ENCODE peak calls at places on chromosome 21, in six cellular contexts. N, O, J, B, R and E are unnamed samples. For H3K9me3, the result is how much of the 10 kb centered on the place peaks cover.

GRCh38 chr21:32423320-32423719 is 10.8 kb downstream of the EVA1C start:
- DNase-seq in N (no peak), O (peak), J (no peak), B (no peak), R (no peak), E (no peak)

GRCh38 chr21:41956926-41957729 is 3.3 kb upstream of the C2CD2 start:
- DNase-seq in N (no peak), O (peak), J (no peak), B (no peak), R (peak), E (no peak)

GRCh38 chr21:44087426-44088400 is 19.5 kb upstream of the PWP2 start:
- DNase-seq in N (peak), O (no peak), J (peak), B (no peak), R (no peak), E (no peak)

GRCh38 chr21:44773291-44773932 is 28.2 kb downstream of the UBE2G2 start:
- DNase-seq in N (no peak), O (no peak), J (no peak), B (no peak), R (no peak), E (no peak)

GRCh38 chr21:16535100-16535418 is 805.3 kb downstream of the USP25 start:
- DNase-seq in N (peak), O (peak), J (no peak), B (peak), R (no peak), E (no peak)

GRCh38 chr21:33169360-33169759 is 60.4 kb upstream of the IFNAR2 start:
- DNase-seq in N (no peak), O (no peak), J (no peak), B (no peak), R (no peak), E (no peak)

GRCh38 chr21:45959779-45960390 is 21.7 kb upstream of the COL6A1 start:
- DNase-seq in N (no peak), O (no peak), J (no peak), B (no peak), R (no peak), E (no peak)

GRCh38 chr21:33458861-33459260 is 20.9 kb downstream of the TMEM50B start:
- DNase-seq in N (no peak), O (peak), J (no peak), B (no peak), R (no peak), E (no peak)

GRCh38 chr21:31873275-31873695 is 465 bp downstream of the HUNK start:
- DNase-seq in N (no peak), O (no peak), J (peak), B (no peak), R (peak), E (no peak)

GRCh38 chr21:18384771-18385170 is 18.8 kb downstream of the TMPRSS15 start:
- DNase-seq in N (no peak), O (no peak), J (no peak), B (no peak), R (no peak), E (no peak)

GRCh38 chr21:20443558-20444155 is 554.6 kb upstream of the NCAM2 start:
- DNase-seq in N (no peak), O (no peak), J (no peak), B (no peak), R (peak), E (no peak)

GRCh38 chr21:45393021-45393420 is 11.9 kb upstream of the COL18A1 start:
- DNase-seq in N (no peak), O (no peak), J (no peak), B (no peak), R (peak), E (no peak)

GRCh38 chr21:43734131-43734634 is 15.3 kb downstream of the PDXK start:
- DNase-seq in N (no peak), O (no peak), J (peak), B (no peak), R (no peak), E (no peak)

GRCh38 chr21:36684957-36685714 is 13.8 kb upstream of the SIM2 start:
- DNase-seq in N (no peak), O (no peak), J (no peak), B (no peak), R (no peak), E (no peak)

GRCh38 chr21:44735821-44736220 is 24.4 kb upstream of the TSPEAR start:
- DNase-seq in N (no peak), O (no peak), J (no peak), B (no peak), R (no peak), E (no peak)

GRCh38 chr21:37658121-37658993 is 257.9 kb downstream of the KCNJ6 start:
- DNase-seq in N (no peak), O (no peak), J (no peak), B (no peak), R (no peak), E (no peak)

GRCh38 chr21:33386222-33386784 is 16.9 kb upstream of the IFNGR2 start:
- DNase-seq in N (no peak), O (no peak), J (no peak), B (no peak), R (peak), E (no peak)

GRCh38 chr21:44706706-44707615 is 4.4 kb downstream of the TSPEAR start:
- DNase-seq in N (no peak), O (no peak), J (peak), B (no peak), R (peak), E (no peak)

GRCh38 chr21:22374218-22374969 is 1376.2 kb downstream of the NCAM2 start:
- DNase-seq in N (no peak), O (no peak), J (no peak), B (no peak), R (peak), E (no peak)

GRCh38 chr21:17128132-17128531 is 384.7 kb upstream of the CXADR start:
- DNase-seq in N (no peak), O (no peak), J (no peak), B (no peak), R (no peak), E (no peak)

GRCh38 chr21:32245971-32246370 is 32.9 kb downstream of the MIS18A start:
- DNase-seq in N (no peak), O (no peak), J (no peak), B (no peak), R (no peak), E (no peak)

GRCh38 chr21:26169611-26170470 is 729 bp downstream of the APP start:
- DNase-seq in N (peak), O (peak), J (peak), B (peak), R (peak), E (peak)

GRCh38 chr21:41600961-41601572 is 93.1 kb upstream of the TMPRSS2 start:
- DNase-seq in N (no peak), O (no peak), J (no peak), B (no peak), R (peak), E (peak)

GRCh38 chr21:29718081-29718815 is 221.5 kb downstream of the GRIK1 start:
- DNase-seq in N (no peak), O (peak), J (no peak), B (no peak), R (no peak), E (no peak)

GRCh38 chr21:45465611-45466329 is 60.8 kb downstream of the COL18A1 start:
- DNase-seq in N (no peak), O (no peak), J (no peak), B (no peak), R (no peak), E (no peak)

GRCh38 chr21:42598159-42598735 is 55.2 kb upstream of the PDE9A start:
- DNase-seq in N (no peak), O (no peak), J (no peak), B (no peak), R (no peak), E (no peak)

GRCh38 chr21:27108228-27108627 is 141.3 kb upstream of the ADAMTS5 start:
- DNase-seq in N (no peak), O (peak), J (no peak), B (no peak), R (no peak), E (no peak)

GRCh38 chr21:44524412-44525371 is 15.3 kb downstream of the KRTAP10-1 start:
- DNase-seq in N (no peak), O (no peak), J (no peak), B (no peak), R (no peak), E (no peak)

GRCh38 chr21:25490742-25491141 is 116.5 kb downstream of the MRPL39 start:
- DNase-seq in N (no peak), O (peak), J (no peak), B (no peak), R (no peak), E (no peak)

GRCh38 chr21:33836408-33836807 is 79.2 kb downstream of the ATP5PO start:
- DNase-seq in N (no peak), O (no peak), J (no peak), B (no peak), R (no peak), E (no peak)

GRCh38 chr21:32708069-32708468 is 19.7 kb downstream of the SYNJ1 start:
- DNase-seq in N (no peak), O (no peak), J (no peak), B (no peak), R (no peak), E (no peak)

GRCh38 chr21:41726970-41727783 is 39.7 kb downstream of the RIPK4 start:
- DNase-seq in N (no peak), O (peak), J (no peak), B (peak), R (no peak), E (no peak)

GRCh38 chr21:45401054-45401518 is 3.9 kb upstream of the COL18A1 start:
- DNase-seq in N (no peak), O (no peak), J (no peak), B (no peak), R (no peak), E (no peak)

GRCh38 chr21:29315155-29315749 is 16.5 kb downstream of the BACH1 start:
- DNase-seq in N (no peak), O (no peak), J (no peak), B (no peak), R (no peak), E (no peak)

GRCh38 chr21:36701912-36702621 is 3.2 kb downstream of the SIM2 start:
- DNase-seq in N (no peak), O (peak), J (no peak), B (no peak), R (peak), E (no peak)

GRCh38 chr21:45478115-45478801 is 64.0 kb downstream of the SLC19A1 start:
- DNase-seq in N (peak), O (peak), J (peak), B (peak), R (peak), E (peak)

GRCh38 chr21:37225440-37225839 is 41.7 kb downstream of the VPS26C start:
- DNase-seq in N (peak), O (no peak), J (no peak), B (no peak), R (no peak), E (peak)

DNA sequence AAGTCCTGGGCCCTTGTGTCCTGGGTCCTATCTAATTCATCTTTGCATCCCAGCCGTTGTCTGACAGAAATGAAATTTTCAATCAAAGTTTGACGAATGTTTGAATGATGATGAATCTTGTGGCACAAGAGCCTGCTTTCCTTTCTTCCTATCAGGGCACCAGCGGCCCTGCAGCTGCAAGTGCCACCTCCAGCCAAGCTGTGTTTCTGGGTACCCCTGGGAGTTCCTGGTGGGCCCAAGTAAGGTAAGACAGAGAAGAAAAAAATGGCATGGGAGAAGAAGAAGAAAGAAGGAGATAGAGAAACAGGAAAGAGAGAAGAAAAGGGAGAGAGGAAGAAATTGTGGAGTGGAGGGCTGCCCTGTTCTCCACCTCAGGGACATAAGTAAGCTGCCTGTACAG is 782.1 kb upstream of the TPTE start:
- DNase-seq in N (no peak), O (no peak), J (no peak), B (no peak), R (no peak), E (no peak)
- H3K9me3 ChIP-seq in N (under half), O (under half), J (under half), B (under half), R (half or more), E (under half)

GRCh38 chr21:34889287-34889536 is 159.9 kb downstream of the RUNX1 start:
- DNase-seq in N (peak), O (peak), J (peak), B (no peak), R (peak), E (no peak)

GRCh38 chr21:34890724-34891609 is 158.1 kb downstream of the RUNX1 start:
- DNase-seq in N (peak), O (peak), J (no peak), B (no peak), R (peak), E (no peak)

GRCh38 chr21:34890258-34890723 is 158.8 kb downstream of the RUNX1 start:
- DNase-seq in N (no peak), O (no peak), J (no peak), B (no peak), R (no peak), E (no peak)

GRCh38 chr21:34888569-34889286 is 160.4 kb downstream of the RUNX1 start:
- DNase-seq in N (peak), O (peak), J (peak), B (peak), R (peak), E (peak)

DNA sequence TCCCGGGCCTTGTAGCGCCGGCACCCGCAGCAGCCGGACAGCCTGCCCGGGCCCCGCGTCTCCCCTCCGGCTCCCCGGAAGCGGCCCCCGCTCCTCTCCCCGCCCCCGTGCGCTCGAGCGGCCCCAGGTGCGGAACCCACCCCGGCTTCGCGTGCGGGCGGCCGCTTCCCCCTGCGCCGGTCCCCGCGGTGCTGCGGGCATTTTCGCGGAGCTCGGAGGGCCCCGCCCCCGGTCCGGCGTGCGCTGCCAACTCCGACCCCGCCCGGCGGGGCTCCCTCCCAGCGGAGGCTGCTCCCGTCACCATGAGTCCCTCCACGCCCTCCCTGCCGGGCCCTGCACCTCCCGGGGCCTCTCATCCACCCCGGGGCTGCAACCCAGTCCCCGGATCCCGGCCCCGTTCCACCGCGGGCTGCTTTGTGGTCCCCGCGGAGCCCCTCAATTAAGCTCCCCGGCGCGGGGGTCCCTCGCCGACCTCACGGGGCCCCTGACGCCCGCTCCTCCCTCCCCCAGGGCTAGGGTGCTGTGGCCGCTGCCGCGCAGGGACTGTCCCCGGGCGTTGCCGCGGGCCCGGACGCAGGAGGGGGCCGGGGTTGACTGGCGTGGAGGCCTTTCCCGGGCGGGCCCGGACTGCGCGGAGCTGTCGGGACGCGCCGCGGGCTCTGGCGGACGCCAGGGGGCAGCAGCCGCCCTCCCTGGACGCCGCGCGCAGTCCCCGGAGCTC is 159.4 kb downstream of the RUNX1 start:
- DNase-seq in N (peak), O (peak), J (peak), B (peak), R (peak), E (peak)
- H3K27ac ChIP-seq in N (peak), O (peak), J (peak), B (peak), R (no peak), E (peak)

DNA sequence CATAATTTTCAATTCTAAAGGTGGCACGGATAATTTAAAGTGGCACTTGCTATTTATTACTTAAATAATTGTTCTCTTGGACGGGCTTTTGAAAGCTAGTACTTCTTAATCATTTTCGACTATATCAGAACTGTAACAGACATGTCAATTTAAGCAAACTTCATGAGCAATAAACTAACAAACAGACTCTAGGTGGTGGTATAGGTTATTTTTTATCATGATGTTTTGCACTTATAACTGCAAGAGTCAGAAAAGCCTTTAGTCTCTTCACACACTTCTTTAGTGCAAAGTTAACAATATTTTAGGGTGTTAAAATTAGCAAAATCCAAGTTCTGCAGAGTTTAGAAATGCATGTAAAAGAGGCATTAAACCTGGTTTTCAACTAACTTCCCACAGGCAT is 2.2 kb downstream of the NRIP1 start:
- DNase-seq in N (no peak), O (no peak), J (no peak), B (no peak), R (no peak), E (no peak)
- TF ChIP-seq CTCF in N (no peak), O (no peak), J (peak), B (peak), R (no peak), E (no peak)

GRCh38 chr21:28133116-28133515 is 859.6 kb downstream of the LTN1 start:
- DNase-seq in N (no peak), O (no peak), J (no peak), B (no peak), R (no peak), E (no peak)

GRCh38 chr21:28135646-28136045 is 857.0 kb downstream of the LTN1 start:
- DNase-seq in N (no peak), O (no peak), J (no peak), B (no peak), R (no peak), E (no peak)

GRCh38 chr21:28138272-28138671 is 854.4 kb downstream of the LTN1 start:
- DNase-seq in N (no peak), O (peak), J (no peak), B (no peak), R (no peak), E (no peak)

GRCh38 chr21:28132713-28133112 is 860.0 kb downstream of the LTN1 start:
- DNase-seq in N (no peak), O (peak), J (no peak), B (no peak), R (no peak), E (no peak)

DNA sequence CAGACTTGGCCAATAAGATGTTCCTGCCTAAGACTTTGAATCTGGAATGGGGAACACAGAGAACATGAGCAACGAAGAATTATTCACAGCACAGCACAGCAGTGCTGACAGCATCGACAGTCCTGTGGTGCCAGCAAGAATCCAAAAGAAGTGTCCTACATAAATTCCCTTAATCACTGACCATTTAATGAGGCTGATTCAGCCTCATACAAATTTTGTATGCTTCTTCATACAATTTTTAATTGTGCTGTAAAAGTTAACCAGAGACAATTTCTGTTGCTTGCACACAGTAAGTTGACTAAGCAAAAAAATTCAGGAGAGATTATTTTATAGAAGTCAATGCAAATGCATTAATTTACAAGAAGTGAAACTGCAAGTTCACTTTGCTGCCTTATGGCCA is 856.0 kb downstream of the LTN1 start:
- DNase-seq in N (no peak), O (no peak), J (no peak), B (no peak), R (no peak), E (no peak)
- H3K9me3 ChIP-seq in N (under half), O (under half), J (under half), B (under half), R (under half), E (under half)